ENCODE peak calls at places on chromosomes 6 and 20, in eight cellular contexts. One of them, this sample, is unnamed.

GRCh38 chr6:113903666-113904330 is 46.7 kb downstream of the MARCKS start:
- DNase-seq in nucleus accumbens: no peak
- DNase-seq in activated CD4-positive, alpha-beta T cell treated with anti-CD3 and anti-CD28 coated beads, Interleukin-2, amount 50 U/mL, for 4 hours: no peak
- DNase-seq in heart left ventricle: peak
- DNase-seq in stimulated activated effector memory CD8-positive, alpha-beta T cell treated with anti-CD3 and anti-CD28 coated beads, Interleukin-12 subunit alpha, Interleukin-12 subunit beta, amount 100 ng/mL, for 72 hours: no peak
- DNase-seq in sigmoid colon: peak
- DNase-seq in AG09319: no peak
- DNase-seq in H54: no peak
- DNase-seq in this sample: no peak

GRCh38 chr6:20652276-20652675 is 118.0 kb downstream of the CDKAL1 start:
- DNase-seq in AG09319: no peak
- DNase-seq in sigmoid colon: no peak
- DNase-seq in stimulated activated effector memory CD8-positive, alpha-beta T cell treated with anti-CD3 and anti-CD28 coated beads, Interleukin-12 subunit alpha, Interleukin-12 subunit beta, amount 100 ng/mL, for 72 hours: no peak
- DNase-seq in heart left ventricle: no peak
- DNase-seq in nucleus accumbens: no peak
- DNase-seq in H54: no peak
- DNase-seq in activated CD4-positive, alpha-beta T cell treated with anti-CD3 and anti-CD28 coated beads, Interleukin-2, amount 50 U/mL, for 4 hours: no peak
- DNase-seq in this sample: no peak

GRCh38 chr6:122648726-122649125 is 38.5 kb downstream of the PKIB start:
- DNase-seq in AG09319: no peak
- DNase-seq in stimulated activated effector memory CD8-positive, alpha-beta T cell treated with anti-CD3 and anti-CD28 coated beads, Interleukin-12 subunit alpha, Interleukin-12 subunit beta, amount 100 ng/mL, for 72 hours: no peak
- DNase-seq in heart left ventricle: no peak
- DNase-seq in H54: no peak
- DNase-seq in activated CD4-positive, alpha-beta T cell treated with anti-CD3 and anti-CD28 coated beads, Interleukin-2, amount 50 U/mL, for 4 hours: no peak
- DNase-seq in nucleus accumbens: no peak
- DNase-seq in sigmoid colon: no peak
- DNase-seq in this sample: no peak

GRCh38 chr20:380763-381580 is 412 bp downstream of the TRIB3 start:
- DNase-seq in H54: peak
- DNase-seq in activated CD4-positive, alpha-beta T cell treated with anti-CD3 and anti-CD28 coated beads, Interleukin-2, amount 50 U/mL, for 4 hours: peak
- DNase-seq in heart left ventricle: peak
- DNase-seq in AG09319: peak
- DNase-seq in sigmoid colon: peak
- DNase-seq in nucleus accumbens: no peak
- DNase-seq in stimulated activated effector memory CD8-positive, alpha-beta T cell treated with anti-CD3 and anti-CD28 coated beads, Interleukin-12 subunit alpha, Interleukin-12 subunit beta, amount 100 ng/mL, for 72 hours: peak
- DNase-seq in this sample: no peak

GRCh38 chr6:41846666-41847237 is 48.4 kb downstream of the USP49 start:
- DNase-seq in H54: peak
- DNase-seq in heart left ventricle: no peak
- DNase-seq in stimulated activated effector memory CD8-positive, alpha-beta T cell treated with anti-CD3 and anti-CD28 coated beads, Interleukin-12 subunit alpha, Interleukin-12 subunit beta, amount 100 ng/mL, for 72 hours: peak
- DNase-seq in nucleus accumbens: no peak
- DNase-seq in AG09319: peak
- DNase-seq in sigmoid colon: peak
- DNase-seq in activated CD4-positive, alpha-beta T cell treated with anti-CD3 and anti-CD28 coated beads, Interleukin-2, amount 50 U/mL, for 4 hours: peak
- DNase-seq in this sample: peak

GRCh38 chr20:48260370-48260769 is 475.1 kb upstream of the SULF2 start:
- DNase-seq in nucleus accumbens: peak
- DNase-seq in sigmoid colon: no peak
- DNase-seq in H54: no peak
- DNase-seq in activated CD4-positive, alpha-beta T cell treated with anti-CD3 and anti-CD28 coated beads, Interleukin-2, amount 50 U/mL, for 4 hours: no peak
- DNase-seq in heart left ventricle: peak
- DNase-seq in AG09319: no peak
- DNase-seq in stimulated activated effector memory CD8-positive, alpha-beta T cell treated with anti-CD3 and anti-CD28 coated beads, Interleukin-12 subunit alpha, Interleukin-12 subunit beta, amount 100 ng/mL, for 72 hours: no peak
- DNase-seq in this sample: no peak

GRCh38 chr6:157207521-157208076 is 115.7 kb downstream of the TMEM242 start:
- DNase-seq in H54: no peak
- DNase-seq in stimulated activated effector memory CD8-positive, alpha-beta T cell treated with anti-CD3 and anti-CD28 coated beads, Interleukin-12 subunit alpha, Interleukin-12 subunit beta, amount 100 ng/mL, for 72 hours: no peak
- DNase-seq in nucleus accumbens: no peak
- DNase-seq in sigmoid colon: no peak
- DNase-seq in AG09319: no peak
- DNase-seq in activated CD4-positive, alpha-beta T cell treated with anti-CD3 and anti-CD28 coated beads, Interleukin-2, amount 50 U/mL, for 4 hours: no peak
- DNase-seq in heart left ventricle: no peak
- DNase-seq in this sample: no peak

GRCh38 chr6:44000164-44000842 is 126.9 kb downstream of the MRPL14 start:
- DNase-seq in activated CD4-positive, alpha-beta T cell treated with anti-CD3 and anti-CD28 coated beads, Interleukin-2, amount 50 U/mL, for 4 hours: no peak
- DNase-seq in nucleus accumbens: no peak
- DNase-seq in sigmoid colon: no peak
- DNase-seq in H54: no peak
- DNase-seq in heart left ventricle: peak
- DNase-seq in stimulated activated effector memory CD8-positive, alpha-beta T cell treated with anti-CD3 and anti-CD28 coated beads, Interleukin-12 subunit alpha, Interleukin-12 subunit beta, amount 100 ng/mL, for 72 hours: no peak
- DNase-seq in AG09319: no peak
- DNase-seq in this sample: no peak

GRCh38 chr6:13044390-13044789 is 283.9 kb downstream of the TBC1D7 start:
- DNase-seq in nucleus accumbens: no peak
- DNase-seq in activated CD4-positive, alpha-beta T cell treated with anti-CD3 and anti-CD28 coated beads, Interleukin-2, amount 50 U/mL, for 4 hours: no peak
- DNase-seq in stimulated activated effector memory CD8-positive, alpha-beta T cell treated with anti-CD3 and anti-CD28 coated beads, Interleukin-12 subunit alpha, Interleukin-12 subunit beta, amount 100 ng/mL, for 72 hours: no peak
- DNase-seq in sigmoid colon: no peak
- DNase-seq in AG09319: no peak
- DNase-seq in H54: peak
- DNase-seq in heart left ventricle: no peak
- DNase-seq in this sample: peak

GRCh38 chr20:31747640-31748039 is 8.6 kb downstream of the TPX2 start:
- DNase-seq in nucleus accumbens: no peak
- DNase-seq in stimulated activated effector memory CD8-positive, alpha-beta T cell treated with anti-CD3 and anti-CD28 coated beads, Interleukin-12 subunit alpha, Interleukin-12 subunit beta, amount 100 ng/mL, for 72 hours: no peak
- DNase-seq in AG09319: no peak
- DNase-seq in H54: no peak
- DNase-seq in sigmoid colon: no peak
- DNase-seq in heart left ventricle: no peak
- DNase-seq in activated CD4-positive, alpha-beta T cell treated with anti-CD3 and anti-CD28 coated beads, Interleukin-2, amount 50 U/mL, for 4 hours: no peak
- DNase-seq in this sample: no peak

GRCh38 chr6:24775520-24776058 is 852 bp downstream of the GMNN start:
- DNase-seq in sigmoid colon: no peak
- DNase-seq in heart left ventricle: no peak
- DNase-seq in stimulated activated effector memory CD8-positive, alpha-beta T cell treated with anti-CD3 and anti-CD28 coated beads, Interleukin-12 subunit alpha, Interleukin-12 subunit beta, amount 100 ng/mL, for 72 hours: peak
- DNase-seq in activated CD4-positive, alpha-beta T cell treated with anti-CD3 and anti-CD28 coated beads, Interleukin-2, amount 50 U/mL, for 4 hours: peak
- DNase-seq in AG09319: no peak
- DNase-seq in H54: peak
- DNase-seq in nucleus accumbens: no peak
- DNase-seq in this sample: no peak

GRCh38 chr20:62233684-62234083 is 4.6 kb upstream of the OSBPL2 start:
- DNase-seq in heart left ventricle: no peak
- DNase-seq in nucleus accumbens: no peak
- DNase-seq in H54: no peak
- DNase-seq in sigmoid colon: no peak
- DNase-seq in stimulated activated effector memory CD8-positive, alpha-beta T cell treated with anti-CD3 and anti-CD28 coated beads, Interleukin-12 subunit alpha, Interleukin-12 subunit beta, amount 100 ng/mL, for 72 hours: no peak
- DNase-seq in activated CD4-positive, alpha-beta T cell treated with anti-CD3 and anti-CD28 coated beads, Interleukin-2, amount 50 U/mL, for 4 hours: no peak
- DNase-seq in AG09319: no peak
- DNase-seq in this sample: no peak

GRCh38 chr20:16647875-16648597 is 74.8 kb upstream of the KIF16B start:
- DNase-seq in AG09319: no peak
- DNase-seq in activated CD4-positive, alpha-beta T cell treated with anti-CD3 and anti-CD28 coated beads, Interleukin-2, amount 50 U/mL, for 4 hours: no peak
- DNase-seq in heart left ventricle: no peak
- DNase-seq in nucleus accumbens: no peak
- DNase-seq in H54: no peak
- DNase-seq in stimulated activated effector memory CD8-positive, alpha-beta T cell treated with anti-CD3 and anti-CD28 coated beads, Interleukin-12 subunit alpha, Interleukin-12 subunit beta, amount 100 ng/mL, for 72 hours: no peak
- DNase-seq in sigmoid colon: no peak
- DNase-seq in this sample: no peak

GRCh38 chr6:105810105-105810921 is 275.8 kb upstream of the PRDM1 start:
- DNase-seq in nucleus accumbens: no peak
- DNase-seq in activated CD4-positive, alpha-beta T cell treated with anti-CD3 and anti-CD28 coated beads, Interleukin-2, amount 50 U/mL, for 4 hours: peak
- DNase-seq in sigmoid colon: peak
- DNase-seq in heart left ventricle: no peak
- DNase-seq in H54: peak
- DNase-seq in AG09319: peak
- DNase-seq in stimulated activated effector memory CD8-positive, alpha-beta T cell treated with anti-CD3 and anti-CD28 coated beads, Interleukin-12 subunit alpha, Interleukin-12 subunit beta, amount 100 ng/mL, for 72 hours: peak
- DNase-seq in this sample: peak

GRCh38 chr6:10441004-10441654 is 26.3 kb upstream of the TFAP2A start:
- DNase-seq in heart left ventricle: no peak
- DNase-seq in AG09319: peak
- DNase-seq in nucleus accumbens: no peak
- DNase-seq in sigmoid colon: no peak
- DNase-seq in H54: peak
- DNase-seq in activated CD4-positive, alpha-beta T cell treated with anti-CD3 and anti-CD28 coated beads, Interleukin-2, amount 50 U/mL, for 4 hours: no peak
- DNase-seq in stimulated activated effector memory CD8-positive, alpha-beta T cell treated with anti-CD3 and anti-CD28 coated beads, Interleukin-12 subunit alpha, Interleukin-12 subunit beta, amount 100 ng/mL, for 72 hours: no peak
- DNase-seq in this sample: peak

GRCh38 chr6:106398621-106399020 is 38.1 kb downstream of the CRYBG1 start:
- DNase-seq in nucleus accumbens: no peak
- DNase-seq in heart left ventricle: no peak
- DNase-seq in activated CD4-positive, alpha-beta T cell treated with anti-CD3 and anti-CD28 coated beads, Interleukin-2, amount 50 U/mL, for 4 hours: no peak
- DNase-seq in AG09319: no peak
- DNase-seq in sigmoid colon: no peak
- DNase-seq in H54: no peak
- DNase-seq in stimulated activated effector memory CD8-positive, alpha-beta T cell treated with anti-CD3 and anti-CD28 coated beads, Interleukin-12 subunit alpha, Interleukin-12 subunit beta, amount 100 ng/mL, for 72 hours: no peak
- DNase-seq in this sample: no peak

GRCh38 chr20:36800410-36800809 is 26.8 kb upstream of the DSN1 start:
- DNase-seq in H54: no peak
- DNase-seq in heart left ventricle: no peak
- DNase-seq in stimulated activated effector memory CD8-positive, alpha-beta T cell treated with anti-CD3 and anti-CD28 coated beads, Interleukin-12 subunit alpha, Interleukin-12 subunit beta, amount 100 ng/mL, for 72 hours: no peak
- DNase-seq in AG09319: no peak
- DNase-seq in sigmoid colon: no peak
- DNase-seq in nucleus accumbens: no peak
- DNase-seq in activated CD4-positive, alpha-beta T cell treated with anti-CD3 and anti-CD28 coated beads, Interleukin-2, amount 50 U/mL, for 4 hours: no peak
- DNase-seq in this sample: no peak

GRCh38 chr6:112947507-112947906 is 600.4 kb downstream of the RFPL4B start:
- DNase-seq in nucleus accumbens: no peak
- DNase-seq in activated CD4-positive, alpha-beta T cell treated with anti-CD3 and anti-CD28 coated beads, Interleukin-2, amount 50 U/mL, for 4 hours: no peak
- DNase-seq in AG09319: no peak
- DNase-seq in H54: no peak
- DNase-seq in stimulated activated effector memory CD8-positive, alpha-beta T cell treated with anti-CD3 and anti-CD28 coated beads, Interleukin-12 subunit alpha, Interleukin-12 subunit beta, amount 100 ng/mL, for 72 hours: no peak
- DNase-seq in heart left ventricle: no peak
- DNase-seq in sigmoid colon: no peak
- DNase-seq in this sample: no peak

GRCh38 chr6:43764767-43765166 is 5.2 kb upstream of the VEGFA start:
- DNase-seq in activated CD4-positive, alpha-beta T cell treated with anti-CD3 and anti-CD28 coated beads, Interleukin-2, amount 50 U/mL, for 4 hours: no peak
- DNase-seq in AG09319: no peak
- DNase-seq in stimulated activated effector memory CD8-positive, alpha-beta T cell treated with anti-CD3 and anti-CD28 coated beads, Interleukin-12 subunit alpha, Interleukin-12 subunit beta, amount 100 ng/mL, for 72 hours: no peak
- DNase-seq in H54: no peak
- DNase-seq in sigmoid colon: peak
- DNase-seq in heart left ventricle: no peak
- DNase-seq in nucleus accumbens: no peak
- DNase-seq in this sample: no peak

GRCh38 chr6:25277857-25278256 is 1.3 kb upstream of the CARMIL1 start:
- DNase-seq in stimulated activated effector memory CD8-positive, alpha-beta T cell treated with anti-CD3 and anti-CD28 coated beads, Interleukin-12 subunit alpha, Interleukin-12 subunit beta, amount 100 ng/mL, for 72 hours: peak
- DNase-seq in activated CD4-positive, alpha-beta T cell treated with anti-CD3 and anti-CD28 coated beads, Interleukin-2, amount 50 U/mL, for 4 hours: no peak
- DNase-seq in nucleus accumbens: no peak
- DNase-seq in AG09319: no peak
- DNase-seq in sigmoid colon: no peak
- DNase-seq in heart left ventricle: no peak
- DNase-seq in H54: no peak
- DNase-seq in this sample: no peak

GRCh38 chr20:49832632-49833327 is 20.2 kb downstream of the SLC9A8 start:
- DNase-seq in H54: no peak
- DNase-seq in heart left ventricle: no peak
- DNase-seq in activated CD4-positive, alpha-beta T cell treated with anti-CD3 and anti-CD28 coated beads, Interleukin-2, amount 50 U/mL, for 4 hours: no peak
- DNase-seq in nucleus accumbens: no peak
- DNase-seq in sigmoid colon: no peak
- DNase-seq in stimulated activated effector memory CD8-positive, alpha-beta T cell treated with anti-CD3 and anti-CD28 coated beads, Interleukin-12 subunit alpha, Interleukin-12 subunit beta, amount 100 ng/mL, for 72 hours: no peak
- DNase-seq in AG09319: no peak
- DNase-seq in this sample: no peak

GRCh38 chr20:63210011-63210605 is 5.8 kb downstream of the YTHDF1 start:
- DNase-seq in stimulated activated effector memory CD8-positive, alpha-beta T cell treated with anti-CD3 and anti-CD28 coated beads, Interleukin-12 subunit alpha, Interleukin-12 subunit beta, amount 100 ng/mL, for 72 hours: no peak
- DNase-seq in AG09319: no peak
- DNase-seq in nucleus accumbens: no peak
- DNase-seq in H54: no peak
- DNase-seq in sigmoid colon: no peak
- DNase-seq in heart left ventricle: no peak
- DNase-seq in activated CD4-positive, alpha-beta T cell treated with anti-CD3 and anti-CD28 coated beads, Interleukin-2, amount 50 U/mL, for 4 hours: no peak
- DNase-seq in this sample: peak

GRCh38 chr20:34515484-34516037 is 661 bp upstream of the DYNLRB1 start:
- DNase-seq in sigmoid colon: peak
- DNase-seq in H54: no peak
- DNase-seq in activated CD4-positive, alpha-beta T cell treated with anti-CD3 and anti-CD28 coated beads, Interleukin-2, amount 50 U/mL, for 4 hours: peak
- DNase-seq in nucleus accumbens: no peak
- DNase-seq in heart left ventricle: no peak
- DNase-seq in stimulated activated effector memory CD8-positive, alpha-beta T cell treated with anti-CD3 and anti-CD28 coated beads, Interleukin-12 subunit alpha, Interleukin-12 subunit beta, amount 100 ng/mL, for 72 hours: peak
- DNase-seq in AG09319: no peak
- DNase-seq in this sample: no peak

GRCh38 chr6:106574729-106575458 is 54.4 kb downstream of the RTN4IP1 start:
- DNase-seq in nucleus accumbens: no peak
- DNase-seq in sigmoid colon: no peak
- DNase-seq in activated CD4-positive, alpha-beta T cell treated with anti-CD3 and anti-CD28 coated beads, Interleukin-2, amount 50 U/mL, for 4 hours: no peak
- DNase-seq in H54: peak
- DNase-seq in heart left ventricle: no peak
- DNase-seq in AG09319: peak
- DNase-seq in stimulated activated effector memory CD8-positive, alpha-beta T cell treated with anti-CD3 and anti-CD28 coated beads, Interleukin-12 subunit alpha, Interleukin-12 subunit beta, amount 100 ng/mL, for 72 hours: peak
- DNase-seq in this sample: no peak

GRCh38 chr6:20172842-20173456 is 39.3 kb downstream of the MBOAT1 start:
- DNase-seq in heart left ventricle: no peak
- DNase-seq in H54: no peak
- DNase-seq in nucleus accumbens: no peak
- DNase-seq in AG09319: no peak
- DNase-seq in stimulated activated effector memory CD8-positive, alpha-beta T cell treated with anti-CD3 and anti-CD28 coated beads, Interleukin-12 subunit alpha, Interleukin-12 subunit beta, amount 100 ng/mL, for 72 hours: no peak
- DNase-seq in sigmoid colon: no peak
- DNase-seq in activated CD4-positive, alpha-beta T cell treated with anti-CD3 and anti-CD28 coated beads, Interleukin-2, amount 50 U/mL, for 4 hours: no peak
- DNase-seq in this sample: no peak

GRCh38 chr6:88301888-88302768 is 136.0 kb upstream of the CNR1 start:
- DNase-seq in sigmoid colon: no peak
- DNase-seq in stimulated activated effector memory CD8-positive, alpha-beta T cell treated with anti-CD3 and anti-CD28 coated beads, Interleukin-12 subunit alpha, Interleukin-12 subunit beta, amount 100 ng/mL, for 72 hours: no peak
- DNase-seq in AG09319: no peak
- DNase-seq in heart left ventricle: no peak
- DNase-seq in nucleus accumbens: no peak
- DNase-seq in activated CD4-positive, alpha-beta T cell treated with anti-CD3 and anti-CD28 coated beads, Interleukin-2, amount 50 U/mL, for 4 hours: no peak
- DNase-seq in H54: no peak
- DNase-seq in this sample: no peak

GRCh38 chr6:13395272-13396237 is 67.2 kb upstream of the TBC1D7 start:
- DNase-seq in stimulated activated effector memory CD8-positive, alpha-beta T cell treated with anti-CD3 and anti-CD28 coated beads, Interleukin-12 subunit alpha, Interleukin-12 subunit beta, amount 100 ng/mL, for 72 hours: no peak
- DNase-seq in AG09319: peak
- DNase-seq in activated CD4-positive, alpha-beta T cell treated with anti-CD3 and anti-CD28 coated beads, Interleukin-2, amount 50 U/mL, for 4 hours: no peak
- DNase-seq in heart left ventricle: peak
- DNase-seq in nucleus accumbens: no peak
- DNase-seq in H54: peak
- DNase-seq in sigmoid colon: peak
- DNase-seq in this sample: no peak

GRCh38 chr6:127475823-127476176 is 16.6 kb upstream of the KIAA0408 start:
- DNase-seq in activated CD4-positive, alpha-beta T cell treated with anti-CD3 and anti-CD28 coated beads, Interleukin-2, amount 50 U/mL, for 4 hours: no peak
- DNase-seq in H54: no peak
- DNase-seq in nucleus accumbens: no peak
- DNase-seq in heart left ventricle: no peak
- DNase-seq in stimulated activated effector memory CD8-positive, alpha-beta T cell treated with anti-CD3 and anti-CD28 coated beads, Interleukin-12 subunit alpha, Interleukin-12 subunit beta, amount 100 ng/mL, for 72 hours: no peak
- DNase-seq in AG09319: no peak
- DNase-seq in sigmoid colon: no peak
- DNase-seq in this sample: no peak

GRCh38 chr20:46111028-46111835 is 6.9 kb upstream of the CD40 start:
- DNase-seq in activated CD4-positive, alpha-beta T cell treated with anti-CD3 and anti-CD28 coated beads, Interleukin-2, amount 50 U/mL, for 4 hours: no peak
- DNase-seq in stimulated activated effector memory CD8-positive, alpha-beta T cell treated with anti-CD3 and anti-CD28 coated beads, Interleukin-12 subunit alpha, Interleukin-12 subunit beta, amount 100 ng/mL, for 72 hours: no peak
- DNase-seq in AG09319: no peak
- DNase-seq in sigmoid colon: peak
- DNase-seq in nucleus accumbens: no peak
- DNase-seq in heart left ventricle: no peak
- DNase-seq in H54: no peak
- DNase-seq in this sample: no peak

GRCh38 chr6:152636675-152637421 is at the start of gene SYNE1:
- DNase-seq in stimulated activated effector memory CD8-positive, alpha-beta T cell treated with anti-CD3 and anti-CD28 coated beads, Interleukin-12 subunit alpha, Interleukin-12 subunit beta, amount 100 ng/mL, for 72 hours: peak
- DNase-seq in AG09319: no peak
- DNase-seq in H54: peak
- DNase-seq in heart left ventricle: peak
- DNase-seq in nucleus accumbens: peak
- DNase-seq in sigmoid colon: peak
- DNase-seq in activated CD4-positive, alpha-beta T cell treated with anti-CD3 and anti-CD28 coated beads, Interleukin-2, amount 50 U/mL, for 4 hours: no peak
- DNase-seq in this sample: no peak

GRCh38 chr20:32514760-32515159 is 70.4 kb downstream of the NOL4L start:
- DNase-seq in stimulated activated effector memory CD8-positive, alpha-beta T cell treated with anti-CD3 and anti-CD28 coated beads, Interleukin-12 subunit alpha, Interleukin-12 subunit beta, amount 100 ng/mL, for 72 hours: no peak
- DNase-seq in nucleus accumbens: no peak
- DNase-seq in heart left ventricle: no peak
- DNase-seq in H54: no peak
- DNase-seq in sigmoid colon: no peak
- DNase-seq in activated CD4-positive, alpha-beta T cell treated with anti-CD3 and anti-CD28 coated beads, Interleukin-2, amount 50 U/mL, for 4 hours: no peak
- DNase-seq in AG09319: no peak
- DNase-seq in this sample: no peak

GRCh38 chr6:16239798-16240123 is 1.4 kb downstream of the GMPR start:
- DNase-seq in AG09319: no peak
- DNase-seq in nucleus accumbens: no peak
- DNase-seq in stimulated activated effector memory CD8-positive, alpha-beta T cell treated with anti-CD3 and anti-CD28 coated beads, Interleukin-12 subunit alpha, Interleukin-12 subunit beta, amount 100 ng/mL, for 72 hours: no peak
- DNase-seq in activated CD4-positive, alpha-beta T cell treated with anti-CD3 and anti-CD28 coated beads, Interleukin-2, amount 50 U/mL, for 4 hours: no peak
- DNase-seq in heart left ventricle: no peak
- DNase-seq in sigmoid colon: no peak
- DNase-seq in H54: no peak
- DNase-seq in this sample: no peak